ENCODE peak calls at places on chromosomes 16 and 17, in five cellular contexts. E, R, C, V and F are unnamed samples.

GRCh38 chr16:72921620-72922019 is 126.3 kb downstream of the ZFHX3 start:
- DNase-seq in V (peak), E (no peak), R (no peak), C (peak), F (no peak)

GRCh38 chr17:7838291-7839075 is 4.5 kb downstream of the KDM6B start:
- DNase-seq in R (peak), C (peak), V (peak), E (peak), F (no peak)

GRCh38 chr16:85417156-85417860 is 195.8 kb upstream of the GSE1 start:
- DNase-seq in V (peak), E (no peak), R (no peak), C (peak), F (no peak)

GRCh38 chr17:17919169-17920107 is 52.8 kb downstream of the TOM1L2 start:
- DNase-seq in C (peak), V (peak), R (peak), E (peak), F (peak)

GRCh38 chr16:31711344-31711845 is 162.2 kb upstream of the ZNF267 start:
- DNase-seq in E (no peak), R (no peak), V (peak), C (no peak), F (no peak)

GRCh38 chr17:16880121-16880842 is 91.6 kb downstream of the TNFRSF13B start:
- DNase-seq in E (no peak), C (no peak), V (no peak), R (no peak), F (no peak)

GRCh38 chr16:25433388-25433787 is 175.7 kb upstream of the ZKSCAN2 start:
- DNase-seq in R (no peak), C (no peak), V (no peak), E (no peak), F (no peak)

GRCh38 chr16:55146939-55147338 is 177.1 kb upstream of the IRX6 start:
- DNase-seq in C (no peak), R (no peak), V (no peak), E (no peak), F (no peak)

GRCh38 chr16:11233727-11234376 is 22.2 kb downstream of the SOCS1 start:
- DNase-seq in V (no peak), R (peak), C (peak), E (no peak), F (no peak)